ENCODE peak calls at places on chromosomes 7 and 10, in ten cellular contexts. One of them, this sample, is unnamed.

GRCh38 chr7:98236366-98237185 is 15.5 kb downstream of the TECPR1 start:
- DNase-seq in NCI-H1694: no peak
- DNase-seq in dermis blood vessel endothelial cell: no peak
- DNase-seq in nephron progenitor cell: no peak
- DNase-seq in pons: no peak
- DNase-seq in T follicular helper cell: no peak
- DNase-seq in T47D: no peak
- DNase-seq in dorsolateral prefrontal cortex: no peak
- DNase-seq in activated CD4-positive, alpha-beta T cell treated with anti-CD3 and anti-CD28 coated beads, Interleukin-2, amount 50 U/mL, for 1 hour: no peak
- DNase-seq in HCEC 1CT: no peak
- DNase-seq in this sample: no peak

GRCh38 chr10:103197177-103197576 is 4.1 kb upstream of the NT5C2 start:
- DNase-seq in NCI-H1694: no peak
- DNase-seq in dermis blood vessel endothelial cell: peak
- DNase-seq in nephron progenitor cell: no peak
- DNase-seq in pons: peak
- DNase-seq in T follicular helper cell: no peak
- DNase-seq in T47D: no peak
- DNase-seq in dorsolateral prefrontal cortex: peak
- DNase-seq in activated CD4-positive, alpha-beta T cell treated with anti-CD3 and anti-CD28 coated beads, Interleukin-2, amount 50 U/mL, for 1 hour: no peak
- DNase-seq in HCEC 1CT: peak
- DNase-seq in this sample: no peak

GRCh38 chr10:11684717-11685645 is 57.2 kb upstream of the ECHDC3 start:
- DNase-seq in NCI-H1694: no peak
- DNase-seq in dermis blood vessel endothelial cell: peak
- DNase-seq in nephron progenitor cell: no peak
- DNase-seq in pons: peak
- DNase-seq in T follicular helper cell: peak
- DNase-seq in T47D: peak
- DNase-seq in dorsolateral prefrontal cortex: peak
- DNase-seq in activated CD4-positive, alpha-beta T cell treated with anti-CD3 and anti-CD28 coated beads, Interleukin-2, amount 50 U/mL, for 1 hour: peak
- DNase-seq in HCEC 1CT: peak
- DNase-seq in this sample: peak

GRCh38 chr10:3467052-3467906 is 294.7 kb upstream of the PITRM1 start:
- DNase-seq in NCI-H1694: no peak
- DNase-seq in dermis blood vessel endothelial cell: peak
- DNase-seq in nephron progenitor cell: no peak
- DNase-seq in pons: peak
- DNase-seq in T follicular helper cell: no peak
- DNase-seq in T47D: peak
- DNase-seq in dorsolateral prefrontal cortex: peak
- DNase-seq in activated CD4-positive, alpha-beta T cell treated with anti-CD3 and anti-CD28 coated beads, Interleukin-2, amount 50 U/mL, for 1 hour: no peak
- DNase-seq in HCEC 1CT: peak
- DNase-seq in this sample: no peak

GRCh38 chr7:97317575-97317974 is 200.1 kb downstream of the SDHAF3 start:
- DNase-seq in NCI-H1694: no peak
- DNase-seq in dermis blood vessel endothelial cell: no peak
- DNase-seq in nephron progenitor cell: no peak
- DNase-seq in pons: no peak
- DNase-seq in T follicular helper cell: no peak
- DNase-seq in T47D: no peak
- DNase-seq in dorsolateral prefrontal cortex: no peak
- DNase-seq in activated CD4-positive, alpha-beta T cell treated with anti-CD3 and anti-CD28 coated beads, Interleukin-2, amount 50 U/mL, for 1 hour: no peak
- DNase-seq in HCEC 1CT: peak
- DNase-seq in this sample: no peak

GRCh38 chr10:124744047-124744687 is at the start of gene FAM53B:
- DNase-seq in NCI-H1694: no peak
- DNase-seq in dermis blood vessel endothelial cell: peak
- DNase-seq in nephron progenitor cell: peak
- DNase-seq in pons: peak
- DNase-seq in T follicular helper cell: peak
- DNase-seq in T47D: peak
- DNase-seq in dorsolateral prefrontal cortex: peak
- DNase-seq in activated CD4-positive, alpha-beta T cell treated with anti-CD3 and anti-CD28 coated beads, Interleukin-2, amount 50 U/mL, for 1 hour: peak
- DNase-seq in HCEC 1CT: peak
- DNase-seq in this sample: peak

GRCh38 chr7:50988465-50988864 is 205.8 kb upstream of the GRB10 start:
- DNase-seq in NCI-H1694: no peak
- DNase-seq in dermis blood vessel endothelial cell: no peak
- DNase-seq in nephron progenitor cell: no peak
- DNase-seq in pons: no peak
- DNase-seq in T follicular helper cell: no peak
- DNase-seq in T47D: no peak
- DNase-seq in dorsolateral prefrontal cortex: no peak
- DNase-seq in activated CD4-positive, alpha-beta T cell treated with anti-CD3 and anti-CD28 coated beads, Interleukin-2, amount 50 U/mL, for 1 hour: no peak
- DNase-seq in HCEC 1CT: no peak
- DNase-seq in this sample: no peak

GRCh38 chr10:46520941-46521340 is 35.5 kb downstream of the GPRIN2 start:
- DNase-seq in NCI-H1694: peak
- DNase-seq in dermis blood vessel endothelial cell: no peak
- DNase-seq in nephron progenitor cell: peak
- DNase-seq in pons: no peak
- DNase-seq in T follicular helper cell: no peak
- DNase-seq in T47D: no peak
- DNase-seq in dorsolateral prefrontal cortex: no peak
- DNase-seq in activated CD4-positive, alpha-beta T cell treated with anti-CD3 and anti-CD28 coated beads, Interleukin-2, amount 50 U/mL, for 1 hour: no peak
- DNase-seq in HCEC 1CT: no peak
- DNase-seq in this sample: no peak

GRCh38 chr7:116259821-116260440 is 49.6 kb downstream of the TES start:
- DNase-seq in NCI-H1694: no peak
- DNase-seq in dermis blood vessel endothelial cell: peak
- DNase-seq in nephron progenitor cell: no peak
- DNase-seq in pons: no peak
- DNase-seq in T follicular helper cell: no peak
- DNase-seq in T47D: no peak
- DNase-seq in dorsolateral prefrontal cortex: no peak
- DNase-seq in activated CD4-positive, alpha-beta T cell treated with anti-CD3 and anti-CD28 coated beads, Interleukin-2, amount 50 U/mL, for 1 hour: no peak
- DNase-seq in HCEC 1CT: peak
- DNase-seq in this sample: no peak

GRCh38 chr7:138089080-138089901 is 13.0 kb downstream of the AKR1D1 start:
- DNase-seq in NCI-H1694: no peak
- DNase-seq in dermis blood vessel endothelial cell: no peak
- DNase-seq in nephron progenitor cell: no peak
- DNase-seq in pons: no peak
- DNase-seq in T follicular helper cell: no peak
- DNase-seq in T47D: peak
- DNase-seq in dorsolateral prefrontal cortex: no peak
- DNase-seq in activated CD4-positive, alpha-beta T cell treated with anti-CD3 and anti-CD28 coated beads, Interleukin-2, amount 50 U/mL, for 1 hour: no peak
- DNase-seq in HCEC 1CT: peak
- DNase-seq in this sample: no peak

GRCh38 chr7:76310102-76310957 is 7.9 kb downstream of the HSPB1 start:
- DNase-seq in NCI-H1694: peak
- DNase-seq in dermis blood vessel endothelial cell: no peak
- DNase-seq in nephron progenitor cell: no peak
- DNase-seq in pons: peak
- DNase-seq in T follicular helper cell: no peak
- DNase-seq in T47D: peak
- DNase-seq in dorsolateral prefrontal cortex: peak
- DNase-seq in activated CD4-positive, alpha-beta T cell treated with anti-CD3 and anti-CD28 coated beads, Interleukin-2, amount 50 U/mL, for 1 hour: no peak
- DNase-seq in HCEC 1CT: no peak
- DNase-seq in this sample: peak

GRCh38 chr10:132861884-132862461 is 76.0 kb upstream of the NKX6-2 start:
- DNase-seq in NCI-H1694: no peak
- DNase-seq in dermis blood vessel endothelial cell: no peak
- DNase-seq in nephron progenitor cell: no peak
- DNase-seq in pons: no peak
- DNase-seq in T follicular helper cell: no peak
- DNase-seq in T47D: no peak
- DNase-seq in dorsolateral prefrontal cortex: no peak
- DNase-seq in activated CD4-positive, alpha-beta T cell treated with anti-CD3 and anti-CD28 coated beads, Interleukin-2, amount 50 U/mL, for 1 hour: no peak
- DNase-seq in HCEC 1CT: no peak
- DNase-seq in this sample: no peak

GRCh38 chr7:83648464-83649241 is at the start of gene SEMA3E:
- DNase-seq in NCI-H1694: no peak
- DNase-seq in dermis blood vessel endothelial cell: peak
- DNase-seq in nephron progenitor cell: peak
- DNase-seq in pons: peak
- DNase-seq in T follicular helper cell: no peak
- DNase-seq in T47D: peak
- DNase-seq in dorsolateral prefrontal cortex: no peak
- DNase-seq in activated CD4-positive, alpha-beta T cell treated with anti-CD3 and anti-CD28 coated beads, Interleukin-2, amount 50 U/mL, for 1 hour: no peak
- DNase-seq in HCEC 1CT: peak
- DNase-seq in this sample: peak

GRCh38 chr10:12832096-12832495 is 169.4 kb downstream of the CCDC3 start:
- DNase-seq in NCI-H1694: no peak
- DNase-seq in dermis blood vessel endothelial cell: no peak
- DNase-seq in nephron progenitor cell: no peak
- DNase-seq in pons: no peak
- DNase-seq in T follicular helper cell: no peak
- DNase-seq in T47D: no peak
- DNase-seq in dorsolateral prefrontal cortex: no peak
- DNase-seq in activated CD4-positive, alpha-beta T cell treated with anti-CD3 and anti-CD28 coated beads, Interleukin-2, amount 50 U/mL, for 1 hour: no peak
- DNase-seq in HCEC 1CT: no peak
- DNase-seq in this sample: no peak

GRCh38 chr7:28488061-28488791 is 75.9 kb downstream of the CREB5 start:
- DNase-seq in NCI-H1694: no peak
- DNase-seq in dermis blood vessel endothelial cell: no peak
- DNase-seq in nephron progenitor cell: no peak
- DNase-seq in pons: no peak
- DNase-seq in T follicular helper cell: no peak
- DNase-seq in T47D: no peak
- DNase-seq in dorsolateral prefrontal cortex: no peak
- DNase-seq in activated CD4-positive, alpha-beta T cell treated with anti-CD3 and anti-CD28 coated beads, Interleukin-2, amount 50 U/mL, for 1 hour: no peak
- DNase-seq in HCEC 1CT: no peak
- DNase-seq in this sample: no peak

GRCh38 chr7:112185005-112185834 is 21.0 kb downstream of the DOCK4 start:
- DNase-seq in NCI-H1694: no peak
- DNase-seq in dermis blood vessel endothelial cell: peak
- DNase-seq in nephron progenitor cell: no peak
- DNase-seq in pons: peak
- DNase-seq in T follicular helper cell: no peak
- DNase-seq in T47D: no peak
- DNase-seq in dorsolateral prefrontal cortex: peak
- DNase-seq in activated CD4-positive, alpha-beta T cell treated with anti-CD3 and anti-CD28 coated beads, Interleukin-2, amount 50 U/mL, for 1 hour: no peak
- DNase-seq in HCEC 1CT: no peak
- DNase-seq in this sample: peak

GRCh38 chr10:72691470-72692056 is 380 bp upstream of the MCU start:
- DNase-seq in NCI-H1694: peak
- DNase-seq in dermis blood vessel endothelial cell: no peak
- DNase-seq in nephron progenitor cell: no peak
- DNase-seq in pons: peak
- DNase-seq in T follicular helper cell: no peak
- DNase-seq in T47D: no peak
- DNase-seq in dorsolateral prefrontal cortex: no peak
- DNase-seq in activated CD4-positive, alpha-beta T cell treated with anti-CD3 and anti-CD28 coated beads, Interleukin-2, amount 50 U/mL, for 1 hour: no peak
- DNase-seq in HCEC 1CT: no peak
- DNase-seq in this sample: no peak

GRCh38 chr10:6579193-6579903 is 728 bp downstream of the PRKCQ start:
- DNase-seq in NCI-H1694: no peak
- DNase-seq in dermis blood vessel endothelial cell: no peak
- DNase-seq in nephron progenitor cell: peak
- DNase-seq in pons: peak
- DNase-seq in T follicular helper cell: no peak
- DNase-seq in T47D: no peak
- DNase-seq in dorsolateral prefrontal cortex: no peak
- DNase-seq in activated CD4-positive, alpha-beta T cell treated with anti-CD3 and anti-CD28 coated beads, Interleukin-2, amount 50 U/mL, for 1 hour: no peak
- DNase-seq in HCEC 1CT: no peak
- DNase-seq in this sample: no peak

GRCh38 chr7:82319674-82320118 is 123.9 kb downstream of the CACNA2D1 start:
- DNase-seq in NCI-H1694: peak
- DNase-seq in dermis blood vessel endothelial cell: peak
- DNase-seq in nephron progenitor cell: peak
- DNase-seq in pons: peak
- DNase-seq in T follicular helper cell: no peak
- DNase-seq in T47D: peak
- DNase-seq in dorsolateral prefrontal cortex: peak
- DNase-seq in activated CD4-positive, alpha-beta T cell treated with anti-CD3 and anti-CD28 coated beads, Interleukin-2, amount 50 U/mL, for 1 hour: no peak
- DNase-seq in HCEC 1CT: peak
- DNase-seq in this sample: peak

GRCh38 chr7:37796134-37796775 is 52.1 kb upstream of the NME8 start:
- DNase-seq in NCI-H1694: no peak
- DNase-seq in dermis blood vessel endothelial cell: no peak
- DNase-seq in nephron progenitor cell: no peak
- DNase-seq in pons: no peak
- DNase-seq in T follicular helper cell: no peak
- DNase-seq in T47D: no peak
- DNase-seq in dorsolateral prefrontal cortex: no peak
- DNase-seq in activated CD4-positive, alpha-beta T cell treated with anti-CD3 and anti-CD28 coated beads, Interleukin-2, amount 50 U/mL, for 1 hour: no peak
- DNase-seq in HCEC 1CT: no peak
- DNase-seq in this sample: no peak

GRCh38 chr7:104010052-104010909 is 20.8 kb upstream of the RELN start:
- DNase-seq in NCI-H1694: no peak
- DNase-seq in dermis blood vessel endothelial cell: no peak
- DNase-seq in nephron progenitor cell: no peak
- DNase-seq in pons: no peak
- DNase-seq in T follicular helper cell: no peak
- DNase-seq in T47D: no peak
- DNase-seq in dorsolateral prefrontal cortex: no peak
- DNase-seq in activated CD4-positive, alpha-beta T cell treated with anti-CD3 and anti-CD28 coated beads, Interleukin-2, amount 50 U/mL, for 1 hour: no peak
- DNase-seq in HCEC 1CT: no peak
- DNase-seq in this sample: no peak